ENCODE peak calls at places on chromosomes 6 and 20, in five cellular contexts. Q is neuronal stem cell, V is heart right ventricle, H is cerebellar cortex, X is cardiac fibroblast. Y is an unnamed sample.

GRCh38 chr20:2312876-2313275 is 17.1 kb downstream of the TGM3 start:
- DNase-seq in V (no peak), X (no peak), Q (no peak), H (no peak), Y (no peak)

GRCh38 chr20:59830107-59831023 is 103.1 kb downstream of the SYCP2 start:
- DNase-seq in H (peak; percentile 60), X (no peak), V (peak; percentile 47), Q (no peak), Y (no peak)

GRCh38 chr6:111482236-111482958 is 621 bp downstream of the REV3L start:
- DNase-seq in V (peak; percentile 55), X (peak; percentile 39), Q (no peak), H (peak; percentile 49), Y (peak; percentile 83)

GRCh38 chr6:74991573-74992332 is 214.1 kb downstream of the COL12A1 start:
- DNase-seq in Q (no peak), H (no peak), X (peak; percentile 60), V (no peak), Y (no peak)

GRCh38 chr6:30781362-30781696 is 37.0 kb upstream of the IER3 start:
- DNase-seq in X (no peak), H (no peak), V (peak; percentile 43), Q (no peak), Y (peak; percentile 80)

GRCh38 chr6:122308074-122308473 is 91.4 kb upstream of the HSF2 start:
- DNase-seq in H (no peak), X (no peak), Q (no peak), V (no peak), Y (no peak)

GRCh38 chr6:138564170-138564721 is 65.0 kb upstream of the NHSL1 start:
- DNase-seq in Q (no peak), H (no peak), V (no peak), X (no peak), Y (no peak)

GRCh38 chr6:10177703-10178102 is 237.2 kb downstream of the TFAP2A start:
- DNase-seq in H (no peak), Q (no peak), X (no peak), V (no peak), Y (no peak)

GRCh38 chr6:54481096-54481495 is 172.9 kb downstream of the TINAG start:
- DNase-seq in X (no peak), H (no peak), Q (no peak), V (no peak), Y (peak; percentile 50)

GRCh38 chr6:148177589-148178233 is 164.9 kb upstream of the SASH1 start:
- DNase-seq in Q (no peak), V (peak; percentile 75), X (peak; percentile 77), H (peak; percentile 28), Y (peak; percentile 78)

GRCh38 chr6:140071115-140071514 is 696.7 kb upstream of the CITED2 start:
- DNase-seq in V (no peak), X (peak; percentile 95), H (peak; percentile 33), Q (no peak), Y (no peak)

GRCh38 chr6:9581155-9581554 is 833.7 kb downstream of the TFAP2A start:
- DNase-seq in H (no peak), V (no peak), Q (no peak), X (no peak), Y (no peak)

Y was measured in Right ventricle myocardium inferior.